ENCODE peak calls at places on chromosomes 16 and 17, in five cellular contexts. Y is neural progenitor cell, H is aorta, B is transverse colon, V is astrocyte. D is an unnamed sample. For H3K4me1, the result is how much of the 10 kb centered on the place peaks cover.

GRCh38 chr17:57236686-57237299 is 19.5 kb upstream of the MSI2 start:
- DNase-seq in Y (no peak), H (no peak), V (no peak), B (no peak), D (no peak)

GRCh38 chr17:15900871-15901270 is 44.1 kb upstream of the ADORA2B start:
- DNase-seq in H (no peak), B (no peak), V (no peak), Y (no peak), D (no peak)

GRCh38 chr17:56832446-56832845 is 1.3 kb downstream of the C17orf67 start:
- DNase-seq in H (no peak), V (no peak), B (no peak), Y (no peak), D (no peak)

GRCh38 chr17:38733315-38734234 is 3.4 kb downstream of the CISD3 start:
- DNase-seq in V (no peak), H (no peak), Y (no peak), B (no peak), D (no peak)

GRCh38 chr17:50051082-50051576 is 4.8 kb upstream of the ITGA3 start:
- DNase-seq in V (peak), H (no peak), Y (no peak), B (no peak), D (no peak)

GRCh38 chr16:55171241-55171640 is 152.8 kb upstream of the IRX6 start:
- DNase-seq in V (no peak), Y (no peak), B (no peak), H (no peak), D (no peak)

GRCh38 chr17:63946440-63947363 is 14.6 kb upstream of the CD79B start:
- DNase-seq in Y (peak), H (no peak), B (peak), V (no peak), D (peak)

GRCh38 chr16:15954814-15955151 is 5.4 kb downstream of the ABCC1 start:
- DNase-seq in H (peak), B (no peak), Y (no peak), V (no peak), D (peak)

GRCh38 chr16:49574826-49575225 is 201.2 kb downstream of the C16orf78 start:
- DNase-seq in H (no peak), V (no peak), Y (no peak), B (no peak), D (no peak)

DNA sequence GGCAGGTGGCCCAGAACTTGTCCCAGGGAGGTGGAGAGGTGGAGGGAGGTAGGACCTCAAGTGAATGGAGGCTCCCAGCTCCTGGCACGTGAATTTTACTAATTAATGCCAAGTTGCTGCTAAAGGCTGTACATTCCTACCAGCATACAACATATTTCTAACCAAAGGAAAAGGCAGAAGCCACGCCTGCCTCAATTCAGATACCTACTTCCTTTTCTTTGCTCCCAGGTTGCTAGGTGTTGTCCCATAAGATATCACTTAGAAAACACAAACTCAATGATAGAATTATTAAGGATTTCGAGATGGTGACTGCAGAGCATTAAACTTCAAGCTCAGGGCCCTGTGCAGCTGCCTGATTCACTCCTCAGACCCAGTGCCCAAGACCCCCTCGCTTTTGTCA is 20.5 kb upstream of the SMPD3 start:
- DNase-seq in H (no peak), B (no peak), Y (no peak), V (no peak), D (no peak)
- H3K4me1 ChIP-seq in H (under half), B (under half), Y (under half), V (under half), D (under half)

GRCh38 chr16:89952551-89952950 is 4.0 kb downstream of the DEF8 start:
- DNase-seq in V (no peak), H (no peak), Y (no peak), B (no peak), D (no peak)

GRCh38 chr16:89951509-89951908 is 3.0 kb downstream of the DEF8 start:
- DNase-seq in B (no peak), H (no peak), Y (no peak), V (no peak), D (no peak)

GRCh38 chr16:89949121-89949742 is 677 bp downstream of the DEF8 start:
- DNase-seq in H (no peak), V (no peak), Y (no peak), B (no peak), D (no peak)

GRCh38 chr16:89952049-89952448 is 3.5 kb downstream of the DEF8 start:
- DNase-seq in Y (no peak), H (no peak), B (peak), V (no peak), D (no peak)

GRCh38 chr16:89949756-89950155 is 1.2 kb downstream of the DEF8 start:
- DNase-seq in H (no peak), B (no peak), V (no peak), Y (no peak), D (no peak)
- H3K4me3 ChIP-seq in H (no peak), B (peak), V (peak), Y (peak), D (no peak)

DNA sequence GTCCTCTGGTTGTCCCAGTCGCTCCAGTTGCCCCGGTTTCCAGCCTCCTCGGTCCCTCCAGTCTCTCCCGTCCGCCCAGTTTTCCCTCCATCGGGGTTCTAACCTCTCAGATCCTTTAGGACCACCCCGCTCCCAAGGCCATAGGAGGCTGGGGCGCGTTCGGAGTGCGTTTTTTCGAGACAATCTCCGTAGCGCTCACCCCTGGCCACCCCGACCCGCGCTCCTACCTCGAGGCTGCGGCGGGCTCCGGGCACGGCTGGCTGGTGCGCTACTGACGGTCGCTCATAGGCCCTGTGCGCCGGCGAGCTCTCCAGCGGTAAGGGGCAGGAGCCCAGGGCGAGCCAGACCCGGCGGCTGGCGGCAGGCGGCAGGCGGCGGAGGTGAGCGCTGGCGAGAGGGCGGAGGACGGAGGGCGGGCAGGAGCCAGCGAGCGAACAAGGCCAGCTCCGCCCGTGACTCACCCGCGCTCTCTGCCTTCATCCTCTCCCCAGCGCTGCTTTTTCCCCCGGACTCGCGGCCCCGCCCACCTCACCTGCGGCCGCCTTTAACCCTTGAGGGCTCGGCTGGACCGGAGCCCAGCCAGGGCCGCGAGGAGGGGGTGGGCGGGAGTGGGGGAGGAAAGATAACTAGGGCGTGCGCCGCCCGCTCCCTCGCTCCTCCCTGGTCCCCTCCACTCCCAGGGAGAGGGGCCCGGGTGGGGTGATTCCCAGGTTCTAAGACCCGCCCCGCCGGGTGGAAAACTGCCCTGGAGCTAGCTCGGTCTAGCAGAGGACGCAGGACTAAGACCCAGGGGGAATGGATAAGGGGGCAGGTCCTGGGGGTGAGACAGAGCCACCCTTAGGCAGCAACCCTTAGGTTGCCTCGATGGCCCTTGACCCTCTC is at the start of gene SP6:
- DNase-seq in Y (peak), B (peak), H (peak), V (peak), D (peak)
- H3K4me1 ChIP-seq in Y (under half), B (under half), H (under half), V (under half), D (under half)

GRCh38 chr17:58337600-58338453 is 9.2 kb upstream of the TSPOAP1 start:
- DNase-seq in Y (peak), H (peak), B (peak), V (peak), D (peak)
- H3K4me3 ChIP-seq in Y (no peak), H (no peak), B (peak), V (no peak), D (no peak)

DNA sequence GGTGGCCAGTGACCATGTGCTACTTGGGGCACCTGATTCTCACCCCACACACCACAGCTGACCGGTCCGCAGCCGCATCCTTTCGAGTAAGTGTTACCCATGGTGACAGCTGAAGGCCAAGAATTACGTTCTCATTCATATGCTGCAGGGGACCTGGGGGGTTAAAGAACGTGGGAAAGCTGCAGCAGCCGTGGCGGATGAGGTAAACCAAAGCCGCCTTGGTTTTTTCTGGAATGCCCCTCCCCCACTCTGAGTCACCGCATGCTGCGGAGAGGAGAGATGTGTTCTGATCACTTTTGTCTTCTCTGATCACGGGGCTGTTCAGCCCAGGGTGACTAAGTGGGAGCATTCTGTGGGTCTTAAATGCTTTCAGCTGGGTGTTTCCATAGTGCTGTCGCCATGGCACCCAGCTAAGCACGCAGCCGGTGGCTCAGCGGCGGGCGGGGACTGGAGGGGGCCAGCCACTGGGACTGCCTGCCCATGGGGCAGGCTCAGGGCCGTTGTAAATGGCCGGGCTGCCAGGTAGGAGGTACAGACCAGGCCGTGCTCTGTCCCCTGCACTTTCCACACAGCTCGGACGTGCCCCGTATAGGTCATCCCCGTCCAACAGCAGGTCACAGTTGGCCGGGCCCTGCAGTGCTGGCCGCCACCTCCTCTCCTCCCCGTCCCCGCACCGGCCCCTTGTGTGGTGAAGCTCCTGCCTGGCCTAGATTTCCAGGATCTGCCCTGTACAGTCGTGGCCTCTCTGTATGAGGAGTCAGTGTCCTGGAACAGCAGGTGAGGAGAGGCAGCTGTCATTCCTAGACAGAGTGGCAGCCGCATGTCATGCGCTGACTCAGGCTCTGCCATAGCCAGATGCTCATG is 60.0 kb downstream of the BAIAP2 start:
- DNase-seq in Y (peak), H (peak), B (peak), V (peak), D (no peak)
- H3K4me1 ChIP-seq in Y (under half), H (under half), B (half or more), V (under half), D (under half)

D was measured in right cardiac atrium.